ENCODE peak calls at places on chromosomes 5 and 9, in five cellular contexts. U is HCT116, T is K562, G is HepG2, V is SK-N-SH. X is an unnamed sample.

GRCh38 chr5:74767579-74767913 is 497 bp downstream of the NSA2 start:
- DNase-seq in T (peak), U (peak), V (no peak), G (peak), X (peak)

GRCh38 chr5:173623296-173623771 is 6.9 kb upstream of the BOD1 start:
- DNase-seq in G (peak), U (no peak), V (no peak), T (no peak), X (no peak)

GRCh38 chr5:79617539-79617938 is 5.3 kb downstream of the TENT2 start:
- DNase-seq in V (no peak), U (no peak), G (no peak), T (no peak), X (no peak)

GRCh38 chr9:33132249-33132772 is 34.8 kb downstream of the B4GALT1 start:
- DNase-seq in V (no peak), U (no peak), G (no peak), T (no peak), X (no peak)

GRCh38 chr9:129166962-129167557 is 11.0 kb downstream of the IER5L start:
- DNase-seq in T (peak), V (no peak), G (peak), U (peak), X (peak)

GRCh38 chr5:77101298-77101697 is 14.2 kb upstream of the ZBED3 start:
- DNase-seq in G (no peak), T (no peak), V (no peak), U (no peak), X (no peak)

GRCh38 chr9:36151306-36152210 is 15.0 kb downstream of the GLIPR2 start:
- DNase-seq in G (no peak), U (no peak), T (no peak), V (no peak), X (no peak)

GRCh38 chr9:119365291-119366027 is 3.8 kb downstream of the BRINP1 start:
- DNase-seq in G (peak), U (no peak), T (peak), V (peak), X (peak)

GRCh38 chr5:63878788-63879187 is 83.5 kb downstream of the HTR1A start:
- DNase-seq in V (no peak), U (no peak), T (no peak), G (no peak), X (no peak)

GRCh38 chr5:176774216-176775171 is 35.9 kb upstream of the UNC5A start:
- DNase-seq in G (no peak), T (no peak), U (no peak), V (no peak), X (no peak)

GRCh38 chr5:65478336-65478735 is 3.4 kb downstream of the ADAMTS6 start:
- DNase-seq in V (no peak), T (no peak), G (no peak), U (no peak), X (no peak)

GRCh38 chr5:148687427-148687826 is 33.1 kb upstream of the HTR4 start:
- DNase-seq in T (peak), G (peak), U (peak), V (no peak), X (peak)

GRCh38 chr5:140611020-140611521 is 21.9 kb downstream of the CD14 start:
- DNase-seq in U (no peak), V (no peak), G (peak), T (peak), X (no peak)

GRCh38 chr5:140603739-140604138 is 29.2 kb downstream of the CD14 start:
- DNase-seq in T (no peak), V (no peak), U (no peak), G (no peak), X (no peak)

GRCh38 chr5:140605879-140606278 is 27.1 kb downstream of the CD14 start:
- DNase-seq in U (no peak), V (no peak), T (no peak), G (no peak), X (no peak)

GRCh38 chr5:140607031-140607430 is 25.9 kb downstream of the CD14 start:
- DNase-seq in U (no peak), V (no peak), G (peak), T (no peak), X (no peak)

GRCh38 chr5:140608730-140609520 is 24.1 kb downstream of the CD14 start:
- DNase-seq in T (no peak), U (no peak), G (no peak), V (no peak), X (no peak)
- TF ChIP-seq JUND in T (no peak), U (no peak), G (no peak), V (no peak), X (no peak)

GRCh38 chr5:35016179-35017056 is 31.3 kb downstream of the AGXT2 start:
- DNase-seq in U (no peak), G (no peak), T (no peak), V (no peak), X (no peak)
- TF ChIP-seq JUND in U (no peak), G (no peak), T (no peak), V (no peak), X (no peak)

GRCh38 chr9:89243296-89244061 is 64.9 kb upstream of the SHC3 start:
- DNase-seq in V (no peak), U (no peak), G (no peak), T (no peak), X (no peak)
- TF ChIP-seq JUND in V (no peak), U (no peak), G (no peak), T (no peak), X (no peak)

GRCh38 chr5:109825450-109825849 is 135.7 kb downstream of the MAN2A1 start:
- DNase-seq in V (no peak), T (no peak), U (no peak), G (peak), X (no peak)

GRCh38 chr5:109829331-109829730 is 139.6 kb downstream of the MAN2A1 start:
- DNase-seq in T (no peak), U (no peak), V (no peak), G (no peak), X (no peak)

GRCh38 chr5:109826426-109826825 is 136.7 kb downstream of the MAN2A1 start:
- DNase-seq in T (no peak), G (no peak), U (no peak), V (no peak), X (no peak)

GRCh38 chr5:109819878-109820277 is 130.2 kb downstream of the MAN2A1 start:
- DNase-seq in V (no peak), U (no peak), T (peak), G (no peak), X (no peak)

DNA sequence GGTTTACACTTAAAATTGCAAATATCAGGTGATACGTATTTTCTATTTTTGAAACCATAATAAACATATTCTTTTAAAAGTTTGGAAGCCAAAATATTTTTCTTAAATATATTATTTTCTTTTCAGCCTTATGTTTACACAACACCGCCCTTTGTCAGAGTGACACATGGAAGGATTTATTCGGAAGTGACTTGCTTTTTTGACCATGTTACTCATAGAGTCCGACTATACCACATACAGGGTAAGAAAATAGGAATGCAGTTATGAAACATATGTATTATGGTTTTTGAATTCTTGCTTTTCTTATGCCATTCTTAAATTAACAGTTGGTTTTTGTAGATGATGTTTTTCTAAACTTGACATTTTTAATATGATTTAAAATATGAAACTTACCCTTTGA is 133.9 kb downstream of the MAN2A1 start:
- DNase-seq in T (no peak), U (no peak), G (no peak), V (no peak), X (no peak)
- TF ChIP-seq JUND in T (no peak), U (no peak), G (no peak), V (no peak), X (no peak)

DNA sequence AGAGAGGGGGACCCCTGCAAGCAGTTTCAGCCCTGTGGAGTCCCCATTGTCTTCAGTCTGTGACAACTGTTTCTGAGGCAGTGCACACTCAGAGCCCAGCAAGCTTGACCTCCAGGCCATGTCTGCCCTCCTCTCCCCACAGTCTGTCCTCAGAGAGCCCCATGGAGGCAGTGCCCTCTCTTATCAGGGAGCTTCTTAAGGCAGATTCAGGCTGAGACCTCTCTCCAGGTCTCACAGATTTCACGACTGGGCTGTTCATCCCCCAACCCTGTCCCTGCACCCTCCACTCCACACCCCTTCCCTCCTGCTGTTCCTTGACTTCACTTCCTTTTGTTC is 218.5 kb downstream of the MED10 start:
- DNase-seq in T (no peak), U (no peak), G (no peak), V (no peak), X (no peak)
- TF ChIP-seq JUND in T (no peak), U (no peak), G (no peak), V (no peak), X (no peak)

GRCh38 chr9:106700676-106701075 is 162.3 kb upstream of the ZNF462 start:
- DNase-seq in V (no peak), G (no peak), T (no peak), U (no peak), X (no peak)
- TF ChIP-seq JUND in V (no peak), G (no peak), T (no peak), U (no peak), X (no peak)

GRCh38 chr5:137392261-137392660 is 106.9 kb downstream of the SPOCK1 start:
- DNase-seq in G (no peak), T (no peak), V (no peak), U (no peak), X (no peak)
- TF ChIP-seq JUND in G (no peak), T (no peak), V (no peak), U (no peak), X (no peak)

X was measured in T47D.